ENCODE peak calls at places on chromosomes 2 and 18, in four cellular contexts. V is K562, E is WTC11, M is GM12878. C is an unnamed sample.

GRCh38 chr2:187003038-187003543 is 154.1 kb upstream of the ZSWIM2 start:
- DNase-seq in M (no peak), V (peak; percentile 49), E (no peak), C (no peak)

GRCh38 chr2:149692837-149693518 is 105.4 kb upstream of the MMADHC start:
- DNase-seq in V (no peak), M (no peak), E (no peak), C (no peak)

GRCh38 chr18:78898635-78899034 is 81.0 kb upstream of the SALL3 start:
- DNase-seq in E (no peak), V (no peak), M (no peak), C (no peak)

GRCh38 chr2:29459445-29460179 is 344.4 kb downstream of the CLIP4 start:
- DNase-seq in M (no peak), E (no peak), V (no peak), C (no peak)

GRCh38 chr2:224594840-224595239 is 9.7 kb upstream of the CUL3 start:
- DNase-seq in E (no peak), V (no peak), M (no peak), C (no peak)

GRCh38 chr18:8794133-8794986 is 89.0 kb downstream of the MTCL1 start:
- DNase-seq in M (no peak), V (no peak), E (no peak), C (peak; percentile 66)

GRCh38 chr2:231383701-231384435 is 11.6 kb upstream of the B3GNT7 start:
- DNase-seq in E (no peak), M (no peak), V (no peak), C (no peak)

GRCh38 chr18:34787931-34788532 is 77.9 kb downstream of the DTNA start:
- DNase-seq in M (peak; percentile 11), E (no peak), V (peak; percentile 60), C (peak; percentile 60)

GRCh38 chr18:2192562-2192961 is 378.7 kb downstream of the METTL4 start:
- DNase-seq in E (no peak), M (no peak), V (no peak), C (no peak)

GRCh38 chr2:74472945-74473258 is 422 bp upstream of the MRPL53 start:
- DNase-seq in M (no peak), V (no peak), E (no peak), C (no peak)

GRCh38 chr2:9311488-9311887 is 104.9 kb downstream of the ASAP2 start:
- DNase-seq in V (no peak), M (no peak), E (no peak), C (no peak)

GRCh38 chr18:50749421-50749820 is 70.4 kb downstream of the MRO start:
- DNase-seq in V (no peak), E (no peak), M (no peak), C (no peak)

GRCh38 chr2:191478754-191479679 is 198.9 kb upstream of the NABP1 start:
- DNase-seq in M (no peak), E (no peak), V (no peak), C (peak; percentile 23)

GRCh38 chr2:232336241-232336736 is 42.3 kb upstream of the ALPP start:
- DNase-seq in E (no peak), V (no peak), M (no peak), C (no peak)

GRCh38 chr2:206457188-206457634 is 13.9 kb downstream of the ADAM23 start:
- DNase-seq in V (no peak), E (no peak), M (peak; percentile 83), C (no peak)

GRCh38 chr18:59085126-59085794 is 54.4 kb upstream of the SEC11C start:
- DNase-seq in V (no peak), M (no peak), E (no peak), C (no peak)

GRCh38 chr18:22609642-22610041 is 191.9 kb upstream of the CTAGE1 start:
- DNase-seq in E (no peak), M (no peak), V (no peak), C (peak; percentile 16)

GRCh38 chr18:46343940-46344372 is 239.8 kb downstream of the HAUS1 start:
- DNase-seq in E (peak; percentile 52), M (peak; percentile 40), V (peak; percentile 8), C (no peak)
- TF ChIP-seq ETV6 in E (no peak), M (no peak), V (no peak), C (no peak)

DNA sequence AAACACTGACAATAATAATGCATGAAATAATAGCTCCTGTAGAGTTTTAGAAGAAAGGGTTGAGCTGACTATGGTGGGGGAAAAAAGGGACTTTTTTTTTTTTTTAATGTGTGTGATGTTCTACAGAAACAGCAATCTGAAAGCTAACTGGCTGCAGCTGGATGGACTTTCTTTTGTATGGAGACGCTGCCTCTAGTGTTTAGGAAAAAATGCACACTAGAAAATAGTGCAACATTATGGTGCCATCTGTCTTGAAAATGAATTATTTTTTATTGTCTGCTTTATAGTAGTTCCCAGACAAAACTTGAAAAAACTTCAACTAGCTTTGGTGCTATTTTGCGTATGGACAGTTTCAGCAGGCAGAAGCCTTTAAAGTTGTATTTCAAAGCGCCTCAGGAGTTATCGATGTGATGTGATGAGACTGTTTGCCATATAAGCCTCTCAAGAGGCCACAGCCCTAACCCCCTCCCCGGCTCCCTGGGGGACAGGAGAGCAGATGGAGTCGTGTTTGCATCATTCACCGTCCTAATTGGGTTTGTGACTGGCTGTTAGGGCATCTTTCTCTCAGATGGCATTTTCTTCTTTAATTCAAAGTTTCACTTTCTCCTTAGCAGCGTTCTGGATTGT is 86.9 kb downstream of the LTBP1 start:
- DNase-seq in M (no peak), E (no peak), V (no peak), C (no peak)
- TF ChIP-seq CTCF in M (peak; percentile 32), E (no peak), V (peak; percentile 97), C (peak; percentile 31)

GRCh38 chr2:26144953-26145680 is 27.8 kb upstream of the GAREM2 start:
- DNase-seq in V (peak; percentile 54), E (peak; percentile 74), M (peak; percentile 23), C (peak; percentile 69)
- TF ChIP-seq ETV6 in V (no peak), E (no peak), M (no peak), C (no peak)

GRCh38 chr2:44009136-44009744 is 13.5 kb upstream of the LRPPRC start:
- DNase-seq in E (no peak), M (no peak), V (no peak), C (no peak)
- TF ChIP-seq CTCF in E (no peak), M (no peak), V (no peak), C (no peak)

DNA sequence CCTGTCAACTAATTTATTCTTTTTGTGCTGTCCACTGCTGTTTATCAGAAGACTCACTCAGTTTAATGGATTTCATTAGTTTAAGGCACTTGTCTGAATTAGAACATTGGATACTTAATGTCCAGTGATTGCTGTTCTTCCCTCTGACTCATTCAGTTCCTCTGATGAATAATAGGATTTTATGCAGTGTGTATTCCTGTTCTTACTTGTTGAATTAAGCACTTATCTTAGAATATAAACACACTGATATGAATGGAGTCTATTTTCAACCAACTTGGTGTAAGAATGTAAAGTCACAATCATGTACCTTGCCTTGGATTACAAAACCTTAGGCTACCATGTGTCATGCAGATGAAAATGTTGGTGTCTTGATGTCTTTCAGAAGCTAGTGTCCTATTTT is 87.0 kb upstream of the PROKR1 start:
- DNase-seq in E (no peak), M (no peak), V (no peak), C (no peak)
- TF ChIP-seq ETV6 in E (no peak), M (no peak), V (no peak), C (no peak)

GRCh38 chr2:114862234-114862633 is 419.8 kb downstream of the DPP10 start:
- DNase-seq in E (no peak), V (no peak), M (no peak), C (no peak)
- TF ChIP-seq CTCF in E (no peak), V (no peak), M (no peak), C (no peak)